ENCODE peak calls at places on chromosomes 4 and X, in seven cellular contexts. O is CD4-positive, CD25-positive, alpha-beta regulatory T cell; L is nephron progenitor cell; N is NCI-H1092; T is T47D; U is T-helper 17 cell; B is EH. C is an unnamed sample.

GRCh38 chr4:8459867-8460453 is 19.4 kb downstream of the TRMT44 start:
- DNase-seq in B (peak; percentile 50), O (no peak), L (no peak), U (no peak), N (no peak), T (no peak), C (no peak)

GRCh38 chr4:109996531-109996930 is 83.8 kb downstream of the EGF start:
- DNase-seq in B (no peak), L (no peak), U (no peak), T (no peak), O (no peak), N (no peak), C (no peak)

GRCh38 chrX:56797966-56798711 is 69.1 kb downstream of the NBDY start:
- DNase-seq in L (no peak), N (peak; percentile 38), T (no peak), O (no peak), U (no peak), B (peak; percentile 22), C (no peak)

GRCh38 chr4:1541449-1542225 is 135.4 kb upstream of the NKX1-1 start:
- DNase-seq in T (no peak), N (no peak), B (no peak), O (no peak), U (no peak), L (no peak), C (no peak)

GRCh38 chr4:148112231-148112982 is 329.8 kb downstream of the NR3C2 start:
- DNase-seq in B (peak; percentile 53), L (no peak), U (no peak), O (no peak), N (no peak), T (no peak), C (peak; percentile 19)

GRCh38 chr4:15109583-15109982 is 107.3 kb downstream of the CPEB2 start:
- DNase-seq in T (no peak), U (no peak), O (no peak), L (no peak), N (no peak), B (no peak), C (no peak)

GRCh38 chrX:111319451-111319850 is 49.2 kb upstream of the CAPN6 start:
- DNase-seq in L (no peak), O (no peak), B (no peak), T (no peak), N (no peak), U (no peak), C (no peak)

GRCh38 chr4:180635276-180635675 is 1607.9 kb upstream of the TENM3 start:
- DNase-seq in O (no peak), L (no peak), B (no peak), N (no peak), U (no peak), T (no peak), C (no peak)

GRCh38 chrX:24019448-24019847 is 7.5 kb downstream of the KLHL15 start:
- DNase-seq in U (no peak), N (no peak), B (no peak), O (no peak), L (no peak), T (no peak), C (no peak)

GRCh38 chrX:21840199-21840557 is 761 bp downstream of the MBTPS2 start:
- DNase-seq in O (no peak), T (no peak), L (no peak), U (no peak), N (no peak), B (no peak), C (no peak)

GRCh38 chr4:100288167-100288566 is 97.9 kb upstream of the DDIT4L start:
- DNase-seq in N (no peak), L (no peak), U (no peak), B (peak; percentile 69), T (no peak), O (no peak), C (no peak)

GRCh38 chrX:130825509-130825908 is 77.5 kb downstream of the ENOX2 start:
- DNase-seq in N (no peak), L (no peak), O (no peak), B (no peak), U (no peak), T (no peak), C (no peak)

GRCh38 chrX:69024931-69025330 is 140.3 kb downstream of the PJA1 start:
- DNase-seq in B (peak; percentile 65), L (no peak), O (no peak), U (no peak), N (no peak), T (no peak), C (peak; percentile 4)

GRCh38 chr4:62470020-62470419 is 1269.9 kb downstream of the ADGRL3 start:
- DNase-seq in U (no peak), L (no peak), T (no peak), O (no peak), B (no peak), N (no peak), C (no peak)

GRCh38 chr4:61985426-61985825 is 785.3 kb downstream of the ADGRL3 start:
- DNase-seq in B (no peak), N (no peak), L (no peak), O (no peak), U (no peak), T (no peak), C (no peak)

GRCh38 chr4:94588900-94589693 is 137.4 kb downstream of the PDLIM5 start:
- DNase-seq in U (no peak), O (no peak), B (peak; percentile 67), T (no peak), L (no peak), N (no peak), C (peak; percentile 44)

GRCh38 chr4:37908488-37909343 is 17.8 kb downstream of the TBC1D1 start:
- DNase-seq in L (no peak), O (no peak), N (no peak), B (peak; percentile 65), T (no peak), U (no peak), C (no peak)

GRCh38 chr4:74529284-74530041 is 84.5 kb downstream of the AREG start:
- DNase-seq in L (no peak), B (no peak), T (no peak), N (no peak), O (no peak), U (no peak), C (no peak)

GRCh38 chr4:182560358-182560757 is 317.2 kb downstream of the TENM3 start:
- DNase-seq in N (no peak), B (no peak), L (peak; percentile 19), O (no peak), U (no peak), T (no peak), C (no peak)

GRCh38 chr4:13905543-13905942 is 278.0 kb upstream of the BOD1L1 start:
- DNase-seq in B (peak; percentile 78), L (no peak), O (no peak), T (no peak), U (no peak), N (no peak), C (no peak)

GRCh38 chr4:155660436-155660835 is 6.2 kb upstream of the GUCY1A1 start:
- DNase-seq in U (no peak), O (no peak), N (no peak), T (no peak), L (no peak), B (no peak), C (no peak)

GRCh38 chr4:124943145-124943889 is 230.8 kb upstream of the ANKRD50 start:
- DNase-seq in N (no peak), T (no peak), U (no peak), L (no peak), B (peak; percentile 82), O (no peak), C (no peak)

GRCh38 chrX:16125520-16126149 is 2.3 kb downstream of the GRPR start:
- DNase-seq in U (no peak), B (no peak), L (no peak), N (peak; percentile 64), O (no peak), T (no peak), C (no peak)

GRCh38 chrX:12946838-12947544 is 27.9 kb upstream of the TMSB4X start:
- DNase-seq in T (no peak), O (peak; percentile 60), L (peak; percentile 63), B (peak; percentile 84), N (peak; percentile 68), U (peak; percentile 54), C (peak; percentile 55)

GRCh38 chrX:54166915-54167314 is 16.1 kb downstream of the FAM120C start:
- DNase-seq in T (no peak), N (no peak), L (no peak), U (no peak), B (peak; percentile 14), O (no peak), C (no peak)

GRCh38 chr4:145945431-145946155 is 7.0 kb upstream of the ZNF827 start:
- DNase-seq in T (no peak), N (no peak), O (no peak), B (no peak), L (no peak), U (no peak), C (no peak)

GRCh38 chr4:89838005-89838404 is 1.0 kb upstream of the SNCA start:
- DNase-seq in T (no peak), B (no peak), L (peak; percentile 5), N (no peak), O (no peak), U (no peak), C (no peak)

GRCh38 chrX:129637217-129638109 is 17.3 kb downstream of the APLN start:
- DNase-seq in N (peak; percentile 51), U (peak; percentile 51), T (peak; percentile 13), L (peak; percentile 84), B (peak; percentile 61), O (peak; percentile 48), C (no peak)

GRCh38 chr4:86896596-86896995 is 4.4 kb upstream of the C4orf36 start:
- DNase-seq in B (peak; percentile 50), L (no peak), U (no peak), N (no peak), O (no peak), T (no peak), C (no peak)

GRCh38 chr4:110787109-110787508 is 164.2 kb upstream of the PITX2 start:
- DNase-seq in N (no peak), U (no peak), O (no peak), T (no peak), L (no peak), B (peak; percentile 21), C (no peak)

GRCh38 chrX:106306391-106306947 is 138.4 kb downstream of the PWWP3B start:
- DNase-seq in O (no peak), L (no peak), N (no peak), B (no peak), T (no peak), U (no peak), C (no peak)

GRCh38 chr4:186266699-186267467 is 894 bp downstream of the F11 start:
- DNase-seq in B (peak; percentile 1), T (no peak), O (no peak), U (no peak), N (no peak), L (peak; percentile 48), C (no peak)

GRCh38 chr4:85370400-85371032 is 104.4 kb upstream of the ARHGAP24 start:
- DNase-seq in N (peak; percentile 8), O (no peak), T (no peak), B (peak; percentile 53), U (no peak), L (peak; percentile 66), C (peak; percentile 1)

GRCh38 chrX:43655961-43656494 is at the start of gene MAOA:
- DNase-seq in U (peak; percentile 34), N (no peak), T (no peak), B (no peak), O (peak; percentile 40), L (peak; percentile 14), C (no peak)

GRCh38 chrX:11461181-11462001 is 168.2 kb downstream of the AMELX start:
- DNase-seq in T (no peak), B (peak; percentile 87), O (no peak), L (no peak), U (no peak), N (no peak), C (no peak)

GRCh38 chrX:5236096-5236495 is 992.6 kb downstream of the NLGN4X start:
- DNase-seq in T (peak; percentile 7), L (no peak), N (peak; percentile 20), B (no peak), U (no peak), O (no peak), C (no peak)

GRCh38 chr4:159010563-159011260 is 92.2 kb upstream of the RAPGEF2 start:
- DNase-seq in O (no peak), T (peak; percentile 20), L (no peak), N (peak; percentile 80), B (peak; percentile 59), U (no peak), C (peak; percentile 77)

C was measured in GM04503.